ENCODE peak calls at places on chromosomes 1 and 21, in ten cellular contexts. One of them, this sample, is unnamed.

GRCh38 chr1:7018826-7019225 is 233.6 kb downstream of the CAMTA1 start:
- DNase-seq in psoas muscle: no peak
- DNase-seq in activated CD4-positive, alpha-beta T cell treated with anti-CD3 and anti-CD28 coated beads for 1 hour: no peak
- DNase-seq in T-cell: no peak
- DNase-seq in kidney: no peak
- DNase-seq in SW480: no peak
- DNase-seq in activated CD8-positive, alpha-beta memory T cell treated with anti-CD3 and anti-CD28 coated beads for 1 hour: no peak
- DNase-seq in cortex of kidney: no peak
- DNase-seq in central memory CD4-positive, alpha-beta T cell: no peak
- DNase-seq in mucosa of descending colon: no peak
- DNase-seq in this sample: no peak

GRCh38 chr21:37207441-37208009 is 59.6 kb downstream of the VPS26C start:
- DNase-seq in cortex of kidney: no peak
- DNase-seq in activated CD8-positive, alpha-beta memory T cell treated with anti-CD3 and anti-CD28 coated beads for 1 hour: no peak
- DNase-seq in SW480: peak
- DNase-seq in mucosa of descending colon: no peak
- DNase-seq in activated CD4-positive, alpha-beta T cell treated with anti-CD3 and anti-CD28 coated beads for 1 hour: no peak
- DNase-seq in central memory CD4-positive, alpha-beta T cell: no peak
- DNase-seq in kidney: no peak
- DNase-seq in T-cell: no peak
- DNase-seq in psoas muscle: peak
- DNase-seq in this sample: peak

GRCh38 chr1:8910331-8910730 is 31.8 kb upstream of the ENO1 start:
- DNase-seq in T-cell: no peak
- DNase-seq in kidney: no peak
- DNase-seq in psoas muscle: no peak
- DNase-seq in SW480: no peak
- DNase-seq in cortex of kidney: no peak
- DNase-seq in activated CD4-positive, alpha-beta T cell treated with anti-CD3 and anti-CD28 coated beads for 1 hour: no peak
- DNase-seq in activated CD8-positive, alpha-beta memory T cell treated with anti-CD3 and anti-CD28 coated beads for 1 hour: no peak
- DNase-seq in central memory CD4-positive, alpha-beta T cell: no peak
- DNase-seq in mucosa of descending colon: no peak
- DNase-seq in this sample: no peak

GRCh38 chr1:65435987-65436386 is 15.5 kb downstream of the LEPR start:
- DNase-seq in cortex of kidney: no peak
- DNase-seq in activated CD4-positive, alpha-beta T cell treated with anti-CD3 and anti-CD28 coated beads for 1 hour: no peak
- DNase-seq in SW480: no peak
- DNase-seq in central memory CD4-positive, alpha-beta T cell: no peak
- DNase-seq in activated CD8-positive, alpha-beta memory T cell treated with anti-CD3 and anti-CD28 coated beads for 1 hour: no peak
- DNase-seq in mucosa of descending colon: no peak
- DNase-seq in T-cell: no peak
- DNase-seq in kidney: no peak
- DNase-seq in psoas muscle: no peak
- DNase-seq in this sample: no peak

GRCh38 chr1:233240839-233241682 is 54.5 kb downstream of the PCNX2 start:
- DNase-seq in SW480: no peak
- DNase-seq in mucosa of descending colon: peak
- DNase-seq in central memory CD4-positive, alpha-beta T cell: no peak
- DNase-seq in activated CD8-positive, alpha-beta memory T cell treated with anti-CD3 and anti-CD28 coated beads for 1 hour: no peak
- DNase-seq in activated CD4-positive, alpha-beta T cell treated with anti-CD3 and anti-CD28 coated beads for 1 hour: no peak
- DNase-seq in psoas muscle: peak
- DNase-seq in T-cell: no peak
- DNase-seq in kidney: no peak
- DNase-seq in cortex of kidney: no peak
- DNase-seq in this sample: peak

GRCh38 chr1:235993652-235994051 is 71.2 kb downstream of the NID1 start:
- DNase-seq in central memory CD4-positive, alpha-beta T cell: no peak
- DNase-seq in activated CD4-positive, alpha-beta T cell treated with anti-CD3 and anti-CD28 coated beads for 1 hour: no peak
- DNase-seq in cortex of kidney: no peak
- DNase-seq in SW480: no peak
- DNase-seq in mucosa of descending colon: no peak
- DNase-seq in kidney: no peak
- DNase-seq in T-cell: no peak
- DNase-seq in psoas muscle: no peak
- DNase-seq in activated CD8-positive, alpha-beta memory T cell treated with anti-CD3 and anti-CD28 coated beads for 1 hour: no peak
- DNase-seq in this sample: no peak

GRCh38 chr1:67680486-67680885 is 4.5 kb upstream of the GADD45A start:
- DNase-seq in SW480: no peak
- DNase-seq in cortex of kidney: no peak
- DNase-seq in central memory CD4-positive, alpha-beta T cell: no peak
- DNase-seq in mucosa of descending colon: no peak
- DNase-seq in T-cell: no peak
- DNase-seq in psoas muscle: no peak
- DNase-seq in activated CD8-positive, alpha-beta memory T cell treated with anti-CD3 and anti-CD28 coated beads for 1 hour: no peak
- DNase-seq in kidney: no peak
- DNase-seq in activated CD4-positive, alpha-beta T cell treated with anti-CD3 and anti-CD28 coated beads for 1 hour: no peak
- DNase-seq in this sample: no peak

GRCh38 chr1:62364726-62365125 is 45.5 kb upstream of the KANK4 start:
- DNase-seq in activated CD8-positive, alpha-beta memory T cell treated with anti-CD3 and anti-CD28 coated beads for 1 hour: no peak
- DNase-seq in psoas muscle: no peak
- DNase-seq in central memory CD4-positive, alpha-beta T cell: no peak
- DNase-seq in T-cell: no peak
- DNase-seq in mucosa of descending colon: no peak
- DNase-seq in SW480: no peak
- DNase-seq in activated CD4-positive, alpha-beta T cell treated with anti-CD3 and anti-CD28 coated beads for 1 hour: no peak
- DNase-seq in kidney: no peak
- DNase-seq in cortex of kidney: no peak
- DNase-seq in this sample: no peak

GRCh38 chr1:203169770-203170520 is 5.7 kb downstream of the MYBPH start:
- DNase-seq in SW480: no peak
- DNase-seq in activated CD8-positive, alpha-beta memory T cell treated with anti-CD3 and anti-CD28 coated beads for 1 hour: no peak
- DNase-seq in cortex of kidney: no peak
- DNase-seq in mucosa of descending colon: no peak
- DNase-seq in kidney: peak
- DNase-seq in psoas muscle: no peak
- DNase-seq in activated CD4-positive, alpha-beta T cell treated with anti-CD3 and anti-CD28 coated beads for 1 hour: no peak
- DNase-seq in T-cell: no peak
- DNase-seq in central memory CD4-positive, alpha-beta T cell: no peak
- DNase-seq in this sample: no peak

GRCh38 chr1:186793582-186793927 is 35.2 kb upstream of the PLA2G4A start:
- DNase-seq in mucosa of descending colon: no peak
- DNase-seq in activated CD8-positive, alpha-beta memory T cell treated with anti-CD3 and anti-CD28 coated beads for 1 hour: no peak
- DNase-seq in kidney: no peak
- DNase-seq in activated CD4-positive, alpha-beta T cell treated with anti-CD3 and anti-CD28 coated beads for 1 hour: no peak
- DNase-seq in central memory CD4-positive, alpha-beta T cell: no peak
- DNase-seq in cortex of kidney: no peak
- DNase-seq in T-cell: no peak
- DNase-seq in SW480: no peak
- DNase-seq in psoas muscle: no peak
- DNase-seq in this sample: peak

GRCh38 chr1:110620250-110620615 is 14.1 kb upstream of the KCNA2 start:
- DNase-seq in activated CD8-positive, alpha-beta memory T cell treated with anti-CD3 and anti-CD28 coated beads for 1 hour: no peak
- DNase-seq in activated CD4-positive, alpha-beta T cell treated with anti-CD3 and anti-CD28 coated beads for 1 hour: no peak
- DNase-seq in central memory CD4-positive, alpha-beta T cell: no peak
- DNase-seq in mucosa of descending colon: no peak
- DNase-seq in psoas muscle: no peak
- DNase-seq in cortex of kidney: no peak
- DNase-seq in kidney: no peak
- DNase-seq in T-cell: no peak
- DNase-seq in SW480: no peak
- DNase-seq in this sample: no peak

GRCh38 chr21:28257276-28257675 is 735.4 kb downstream of the LTN1 start:
- DNase-seq in central memory CD4-positive, alpha-beta T cell: no peak
- DNase-seq in SW480: no peak
- DNase-seq in kidney: no peak
- DNase-seq in cortex of kidney: no peak
- DNase-seq in activated CD4-positive, alpha-beta T cell treated with anti-CD3 and anti-CD28 coated beads for 1 hour: no peak
- DNase-seq in activated CD8-positive, alpha-beta memory T cell treated with anti-CD3 and anti-CD28 coated beads for 1 hour: no peak
- DNase-seq in mucosa of descending colon: no peak
- DNase-seq in T-cell: no peak
- DNase-seq in psoas muscle: no peak
- DNase-seq in this sample: no peak

GRCh38 chr21:44438531-44439210 is 16.6 kb upstream of the LRRC3 start:
- DNase-seq in activated CD8-positive, alpha-beta memory T cell treated with anti-CD3 and anti-CD28 coated beads for 1 hour: no peak
- DNase-seq in kidney: peak
- DNase-seq in cortex of kidney: no peak
- DNase-seq in SW480: no peak
- DNase-seq in mucosa of descending colon: peak
- DNase-seq in activated CD4-positive, alpha-beta T cell treated with anti-CD3 and anti-CD28 coated beads for 1 hour: no peak
- DNase-seq in T-cell: no peak
- DNase-seq in psoas muscle: no peak
- DNase-seq in central memory CD4-positive, alpha-beta T cell: no peak
- DNase-seq in this sample: peak

GRCh38 chr21:42305707-42306147 is 9.5 kb downstream of the TFF3 start:
- DNase-seq in activated CD4-positive, alpha-beta T cell treated with anti-CD3 and anti-CD28 coated beads for 1 hour: no peak
- DNase-seq in mucosa of descending colon: no peak
- DNase-seq in SW480: no peak
- DNase-seq in T-cell: no peak
- DNase-seq in kidney: no peak
- DNase-seq in cortex of kidney: no peak
- DNase-seq in activated CD8-positive, alpha-beta memory T cell treated with anti-CD3 and anti-CD28 coated beads for 1 hour: no peak
- DNase-seq in central memory CD4-positive, alpha-beta T cell: no peak
- DNase-seq in psoas muscle: no peak
- DNase-seq in this sample: no peak